ENCODE peak calls at places on chromosomes 6 and 20, in eight cellular contexts. G is heart right ventricle; L is T-helper 2 cell; A is T follicular helper cell; D is activated naive CD8-positive, alpha-beta T cell treated with anti-CD3 and anti-CD28 coated beads, Interleukin-2, amount 50 U/mL, for 24 hours; Z is NCI-H187; H is activated T-helper 1 cell treated with Interleukin-2 at 50 U/mL for 16 hours; Q is testis. Y is an unnamed sample.

GRCh38 chr6:53539561-53539960 is 5.3 kb downstream of the GCLC start:
- DNase-seq in Q (no peak), Z (no peak), G (no peak), L (no peak), D (no peak), A (no peak), H (no peak), Y (no peak)

GRCh38 chr6:45647341-45648138 is 269.8 kb upstream of the SUPT3H start:
- DNase-seq in Z (no peak), G (no peak), L (no peak), H (no peak), D (no peak), Q (no peak), A (no peak), Y (no peak)

GRCh38 chr20:14860410-14860814 is 523.0 kb upstream of the FLRT3 start:
- DNase-seq in H (no peak), A (no peak), D (no peak), Z (peak), G (no peak), Q (no peak), L (no peak), Y (no peak)

GRCh38 chr6:36984581-36985383 is 1.2 kb downstream of the MTCH1 start:
- DNase-seq in Z (no peak), A (peak), G (no peak), D (peak), L (peak), Q (peak), H (no peak), Y (peak)

GRCh38 chr20:10758446-10758845 is 84.6 kb upstream of the JAG1 start:
- DNase-seq in H (no peak), D (no peak), G (no peak), A (no peak), Q (no peak), Z (no peak), L (no peak), Y (no peak)

GRCh38 chr6:155045561-155046404 is 50.7 kb downstream of the TIAM2 start:
- DNase-seq in H (no peak), Q (no peak), D (no peak), Z (no peak), A (no peak), L (no peak), G (no peak), Y (no peak)

GRCh38 chr6:84618046-84618752 is 146.2 kb downstream of the TBX18 start:
- DNase-seq in H (no peak), L (no peak), A (no peak), Z (no peak), Q (no peak), D (no peak), G (no peak), Y (no peak)

GRCh38 chr20:34815636-34816035 is 9.8 kb downstream of the NCOA6 start:
- DNase-seq in Z (no peak), H (no peak), D (no peak), G (no peak), Q (no peak), A (no peak), L (no peak), Y (no peak)

GRCh38 chr20:41617931-41618806 is at the start of gene CHD6:
- DNase-seq in Q (peak), A (peak), D (peak), L (peak), G (peak), Z (peak), H (peak), Y (peak)

GRCh38 chr6:31734703-31735500 is 1.4 kb downstream of the CLIC1 start:
- DNase-seq in Z (no peak), G (peak), D (peak), L (peak), A (peak), H (peak), Q (peak), Y (peak)

GRCh38 chr20:9739991-9740390 is 98.9 kb downstream of the PAK5 start:
- DNase-seq in Z (no peak), Q (no peak), G (no peak), L (no peak), D (no peak), H (no peak), A (no peak), Y (no peak)

GRCh38 chr6:41940759-41941279 is 789 bp downstream of the CCND3 start:
- DNase-seq in L (peak), H (peak), A (peak), D (peak), Q (peak), G (peak), Z (no peak), Y (peak)

GRCh38 chr6:55175778-55176084 is 1.4 kb downstream of the HCRTR2 start:
- DNase-seq in A (no peak), L (no peak), H (no peak), Z (no peak), D (no peak), G (no peak), Q (no peak), Y (no peak)

GRCh38 chr6:42988486-42989020 is 4.2 kb downstream of the PPP2R5D start:
- DNase-seq in D (no peak), H (no peak), A (no peak), L (no peak), Z (no peak), G (no peak), Q (no peak), Y (no peak)

GRCh38 chr6:25596928-25597818 is 54.8 kb upstream of the SCGN start:
- DNase-seq in Q (no peak), D (no peak), A (no peak), Z (no peak), G (no peak), H (no peak), L (no peak), Y (no peak)

GRCh38 chr20:39800548-39800947 is 838.4 kb downstream of the DHX35 start:
- DNase-seq in A (no peak), D (no peak), H (no peak), L (no peak), G (peak), Z (no peak), Q (no peak), Y (no peak)

GRCh38 chr6:156379392-156379910 is 397.7 kb upstream of the ARID1B start:
- DNase-seq in Z (no peak), G (no peak), A (no peak), Q (no peak), L (no peak), H (no peak), D (no peak), Y (no peak)

GRCh38 chr20:478949-479429 is 16.7 kb upstream of the TBC1D20 start:
- DNase-seq in A (no peak), L (peak), G (no peak), H (no peak), Z (peak), Q (peak), D (no peak), Y (no peak)

GRCh38 chr6:14310955-14311354 is 193.4 kb downstream of the CD83 start:
- DNase-seq in A (no peak), G (no peak), D (no peak), L (no peak), Z (no peak), H (no peak), Q (no peak), Y (no peak)

GRCh38 chr6:32081676-32082075 is 27.5 kb downstream of the TNXB start:
- DNase-seq in G (no peak), A (no peak), H (no peak), D (no peak), Z (no peak), Q (no peak), L (no peak), Y (no peak)

GRCh38 chr20:23039885-23040508 is 4.9 kb downstream of the SSTR4 start:
- DNase-seq in L (no peak), Q (no peak), H (no peak), Z (no peak), A (no peak), D (no peak), G (no peak), Y (no peak)

GRCh38 chr6:11126876-11127275 is 15.4 kb upstream of the ERVFRD-1 start:
- DNase-seq in A (no peak), Q (no peak), D (no peak), Z (no peak), L (no peak), G (no peak), H (no peak), Y (no peak)

GRCh38 chr6:30555428-30556005 is 772 bp downstream of the GNL1 start:
- DNase-seq in H (no peak), G (peak), D (no peak), A (no peak), Q (peak), L (no peak), Z (no peak), Y (no peak)

GRCh38 chr20:17909745-17910345 is 58.7 kb downstream of the SNX5 start:
- DNase-seq in Z (no peak), G (no peak), D (no peak), Q (no peak), H (no peak), A (no peak), L (no peak), Y (no peak)

GRCh38 chr6:907928-908327 is 215.0 kb upstream of the EXOC2 start:
- DNase-seq in L (no peak), Q (no peak), H (no peak), G (no peak), A (no peak), D (no peak), Z (no peak), Y (no peak)

GRCh38 chr20:1831606-1832005 is 63.6 kb upstream of the SIRPA start:
- DNase-seq in D (no peak), Z (no peak), A (no peak), L (no peak), H (no peak), G (no peak), Q (no peak), Y (no peak)

GRCh38 chr6:145086197-145086596 is 649.1 kb downstream of the EPM2A start:
- DNase-seq in Q (no peak), D (no peak), A (no peak), Z (peak), L (no peak), G (no peak), H (no peak), Y (no peak)

GRCh38 chr20:38109025-38109541 is 56.0 kb downstream of the TGM2 start:
- DNase-seq in A (no peak), H (no peak), G (peak), Q (peak), D (no peak), Z (no peak), L (no peak), Y (no peak)

GRCh38 chr20:31835977-31836852 is 9.2 kb downstream of the FOXS1 start:
- DNase-seq in G (peak), H (no peak), A (no peak), D (peak), Q (peak), L (no peak), Z (no peak), Y (no peak)

GRCh38 chr6:147201885-147202515 is 2.2 kb upstream of the STXBP5 start:
- DNase-seq in Z (no peak), H (no peak), L (peak), G (no peak), D (peak), Q (peak), A (no peak), Y (no peak)

GRCh38 chr6:156413156-156413555 is 364.0 kb upstream of the ARID1B start:
- DNase-seq in Q (no peak), L (no peak), A (no peak), G (no peak), H (no peak), D (no peak), Z (no peak), Y (no peak)

GRCh38 chr20:58538752-58539151 is 23.6 kb upstream of the APCDD1L start:
- DNase-seq in D (no peak), H (no peak), Z (no peak), G (no peak), Q (peak), A (no peak), L (no peak), Y (no peak)

GRCh38 chr20:3262566-3262965 is 23.6 kb upstream of the SLC4A11 start:
- DNase-seq in L (no peak), A (no peak), D (no peak), Z (no peak), G (no peak), H (no peak), Q (no peak), Y (no peak)

GRCh38 chr20:63828124-63828523 is 2.9 kb downstream of the ZBTB46 start:
- DNase-seq in Q (no peak), L (no peak), D (no peak), Z (no peak), H (no peak), G (no peak), A (no peak), Y (no peak)

Y was measured in activated T-cell treated with anti-CD3 and anti-CD28 coated beads for 1 hour.